ENCODE peak calls at places on chromosomes 6 and 20, in four cellular contexts. E is HepG2, B is H1, W is GM12878. X is an unnamed sample.

GRCh38 chr6:46357591-46357990 is 133.7 kb downstream of the RCAN2 start:
- DNase-seq in B (no peak), W (no peak), E (no peak), X (no peak)

GRCh38 chr6:87139236-87139635 is 16.1 kb upstream of the ZNF292 start:
- DNase-seq in E (peak; percentile 48), B (no peak), W (no peak), X (no peak)

GRCh38 chr6:121652726-121653623 is 217.5 kb downstream of the GJA1 start:
- DNase-seq in B (no peak), W (no peak), E (no peak), X (no peak)

GRCh38 chr20:58691773-58692578 is 624 bp upstream of the NPEPL1 start:
- DNase-seq in B (peak; percentile 59), E (no peak), W (no peak), X (no peak)

GRCh38 chr6:23559587-23560343 is 566.2 kb upstream of the NRSN1 start:
- DNase-seq in W (no peak), B (no peak), E (peak; percentile 45), X (no peak)

GRCh38 chr20:297925-298754 is 770 bp downstream of the ZCCHC3 start:
- DNase-seq in B (peak; percentile 65), W (no peak), E (peak; percentile 35), X (no peak)

GRCh38 chr6:1796706-1797529 is 187.2 kb downstream of the FOXC1 start:
- DNase-seq in W (no peak), E (no peak), B (no peak), X (no peak)

GRCh38 chr20:59752704-59753460 is 148.5 kb downstream of the PHACTR3 start:
- DNase-seq in B (no peak), W (peak; percentile 26), E (no peak), X (no peak)

GRCh38 chr6:89575562-89575960 is 63.0 kb downstream of the LYRM2 start:
- DNase-seq in W (no peak), B (no peak), E (no peak), X (no peak)

GRCh38 chr6:35024601-35025054 is 116.5 kb downstream of the TCP11 start:
- DNase-seq in B (no peak), E (peak; percentile 28), W (no peak), X (no peak)

GRCh38 chr6:168415993-168416530 is 24.9 kb upstream of the SMOC2 start:
- DNase-seq in W (no peak), E (no peak), B (peak; percentile 20), X (no peak)

GRCh38 chr6:4125933-4126864 is 9.2 kb downstream of the ECI2 start:
- DNase-seq in B (no peak), W (no peak), E (peak; percentile 84), X (no peak)

GRCh38 chr6:92510137-92510536 is 909.2 kb downstream of the EPHA7 start:
- DNase-seq in B (no peak), W (no peak), E (no peak), X (no peak)

GRCh38 chr6:54014440-54014839 is 96.8 kb upstream of the MLIP start:
- DNase-seq in E (no peak), B (no peak), W (no peak), X (no peak)

GRCh38 chr6:44704240-44705150 is 317.0 kb downstream of the CDC5L start:
- DNase-seq in E (no peak), W (peak; percentile 71), B (no peak), X (no peak)

GRCh38 chr6:27547157-27548075 is 74.5 kb upstream of the ZNF184 start:
- DNase-seq in W (peak; percentile 59), E (peak; percentile 67), B (peak; percentile 91), X (peak; percentile 51)

GRCh38 chr20:35312348-35312747 is 20.1 kb upstream of the FAM83C start:
- DNase-seq in E (peak; percentile 54), B (no peak), W (peak; percentile 7), X (peak; percentile 30)

GRCh38 chr20:9417665-9418064 is 96.7 kb upstream of the LAMP5 start:
- DNase-seq in W (no peak), E (no peak), B (no peak), X (no peak)

GRCh38 chr6:162705736-162706135 is 21.8 kb downstream of the PRKN start:
- DNase-seq in W (no peak), B (no peak), E (no peak), X (no peak)

GRCh38 chr20:49275634-49276033 is 2.2 kb downstream of the ZNFX1 start:
- DNase-seq in B (no peak), W (no peak), E (no peak), X (no peak)

GRCh38 chr6:89489078-89489477 is 56.1 kb downstream of the ANKRD6 start:
- DNase-seq in W (no peak), B (no peak), E (no peak), X (no peak)

GRCh38 chr20:11117808-11118528 is 444.2 kb upstream of the JAG1 start:
- DNase-seq in E (no peak), B (no peak), W (no peak), X (no peak)

GRCh38 chr6:144087789-144088426 is 7.5 kb downstream of the SF3B5 start:
- DNase-seq in E (no peak), B (no peak), W (no peak), X (no peak)

GRCh38 chr6:100296810-100297544 is 167.7 kb downstream of the SIM1 start:
- DNase-seq in E (peak; percentile 50), W (no peak), B (no peak), X (no peak)

GRCh38 chr6:161101517-161101916 is 109.9 kb downstream of the MAP3K4 start:
- DNase-seq in W (no peak), B (no peak), E (no peak), X (no peak)

GRCh38 chr6:66655420-66655819 is 948.4 kb upstream of the EYS start:
- DNase-seq in E (no peak), W (no peak), B (no peak), X (no peak)

GRCh38 chr6:63740709-63741108 is 105.1 kb downstream of the PHF3 start:
- DNase-seq in E (no peak), W (no peak), B (no peak), X (no peak)

GRCh38 chr6:73929421-73929820 is 233.4 kb downstream of the CD109 start:
- DNase-seq in E (no peak), B (no peak), W (no peak), X (no peak)

GRCh38 chr6:14673201-14673600 is 555.6 kb downstream of the CD83 start:
- DNase-seq in W (no peak), E (no peak), B (no peak), X (no peak)

GRCh38 chr6:161021978-161022743 is 30.6 kb downstream of the MAP3K4 start:
- DNase-seq in W (no peak), E (peak; percentile 13), B (no peak), X (no peak)

GRCh38 chr6:132392792-132393191 is 8.5 kb downstream of the MOXD1 start:
- DNase-seq in W (no peak), B (no peak), E (peak; percentile 35), X (no peak)

GRCh38 chr6:162637317-162637716 is 90.2 kb downstream of the PRKN start:
- DNase-seq in B (no peak), W (no peak), E (peak; percentile 15), X (no peak)

GRCh38 chr6:39341352-39341751 is 18.9 kb upstream of the KCNK16 start:
- DNase-seq in W (no peak), E (no peak), B (no peak), X (no peak)

GRCh38 chr6:3710403-3710802 is 41.1 kb downstream of the PXDC1 start:
- DNase-seq in E (no peak), B (no peak), W (no peak), X (no peak)

GRCh38 chr20:63494420-63495166 is 4.3 kb downstream of the EEF1A2 start:
- DNase-seq in E (no peak), W (no peak), B (no peak), X (no peak)

GRCh38 chr6:163260111-163260895 is 154.2 kb upstream of the QKI start:
- DNase-seq in B (peak; percentile 64), E (no peak), W (no peak), X (peak; percentile 88)

GRCh38 chr20:45450097-45450818 is 19.3 kb upstream of the WFDC2 start:
- DNase-seq in E (peak; percentile 66), B (no peak), W (no peak), X (no peak)

GRCh38 chr6:101276066-101276465 is 117.4 kb upstream of the GRIK2 start:
- DNase-seq in W (no peak), B (no peak), E (no peak), X (no peak)

GRCh38 chr6:132130530-132131298 is 179.5 kb upstream of the CCN2 start:
- DNase-seq in E (no peak), W (no peak), B (no peak), X (no peak)

GRCh38 chr20:37526839-37527637 is 638 bp downstream of the BLCAP start:
- DNase-seq in W (no peak), E (no peak), B (no peak), X (no peak)

DNA sequence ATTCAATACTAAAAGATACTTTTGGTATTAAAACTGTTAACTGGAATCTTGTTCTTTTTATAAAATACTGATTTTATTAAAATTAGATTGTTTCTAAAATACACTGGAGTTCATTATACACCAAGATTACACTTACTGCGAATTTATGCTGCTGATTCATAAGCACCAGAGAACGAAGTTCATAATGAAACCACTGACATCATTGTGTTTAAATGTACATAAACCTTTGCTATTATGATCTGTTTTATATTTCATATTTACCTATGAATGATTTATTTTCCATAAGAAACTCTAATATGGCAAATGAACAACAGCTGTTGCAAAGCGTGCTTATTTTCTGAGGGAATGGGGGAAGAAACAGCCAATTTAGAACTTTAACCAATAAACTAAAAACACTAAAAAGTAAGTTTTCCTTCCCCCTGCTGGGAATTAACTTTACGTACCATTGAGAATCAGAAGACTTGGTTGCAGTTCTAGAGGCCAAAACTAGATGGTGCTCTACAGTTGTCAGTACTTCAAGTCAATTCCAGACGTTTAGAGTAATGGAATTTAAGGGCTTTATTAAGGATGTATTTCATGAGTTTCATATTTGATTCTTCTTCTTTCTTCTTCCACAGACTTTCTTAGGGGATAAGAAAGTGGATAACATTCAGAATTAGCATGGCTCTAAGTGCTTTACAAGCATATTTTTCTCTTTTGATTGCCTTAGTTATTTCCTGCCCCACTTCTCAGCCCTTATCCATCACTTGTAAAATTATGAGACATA is 30.8 kb upstream of the COL19A1 start:
- DNase-seq in B (no peak), W (no peak), E (peak; percentile 41), X (no peak)
- TF ChIP-seq ZNF274 in B (no peak), W (no peak), E (no peak), X (no peak)

GRCh38 chr20:14828459-14828858 is 491.0 kb upstream of the FLRT3 start:
- DNase-seq in B (no peak), E (no peak), W (no peak), X (no peak)

GRCh38 chr20:14824996-14825395 is 487.6 kb upstream of the FLRT3 start:
- DNase-seq in W (no peak), E (no peak), B (no peak), X (no peak)

GRCh38 chr20:14829897-14830296 is 492.5 kb upstream of the FLRT3 start:
- DNase-seq in E (no peak), W (peak; percentile 86), B (no peak), X (no peak)

GRCh38 chr20:14830466-14830865 is 493.1 kb upstream of the FLRT3 start:
- DNase-seq in B (no peak), W (peak; percentile 89), E (no peak), X (no peak)

GRCh38 chr20:14826926-14827325 is 489.5 kb upstream of the FLRT3 start:
- DNase-seq in B (no peak), W (no peak), E (no peak), X (no peak)
- TF ChIP-seq SUZ12 in B (no peak), W (no peak), E (no peak), X (no peak)

GRCh38 chr20:18394363-18394762 is 72.5 kb downstream of the DZANK1 start:
- DNase-seq in W (no peak), B (peak; percentile 58), E (no peak), X (no peak)
- H3K4me3 ChIP-seq in W (no peak overlapping the region), B (no peak overlapping the region), E (no peak overlapping the region), X (no peak overlapping the region)

GRCh38 chr6:134145786-134146185 is 93.4 kb upstream of the SLC2A12 start:
- DNase-seq in B (no peak), E (no peak), W (no peak), X (no peak)
- TF ChIP-seq ZNF274 in B (no peak), E (no peak), W (no peak), X (no peak)